ENCODE peak calls at places on chromosomes 3 and 15, in five cellular contexts. One of them, this sample, is unnamed.

GRCh38 chr15:88344786-88345185 is 88.2 kb upstream of the NTRK3 start:
- DNase-seq in uterus: no peak
- DNase-seq in body of pancreas: no peak
- DNase-seq in stomach: no peak
- DNase-seq in IMR-90: no peak
- DNase-seq in this sample: no peak

GRCh38 chr3:80192871-80193270 is 425.1 kb upstream of the ROBO1 start:
- DNase-seq in IMR-90: no peak
- DNase-seq in uterus: no peak
- DNase-seq in stomach: no peak
- DNase-seq in body of pancreas: no peak
- DNase-seq in this sample: no peak

GRCh38 chr15:31930967-31931366 is 99.3 kb upstream of the CHRNA7 start:
- DNase-seq in IMR-90: no peak
- DNase-seq in uterus: no peak
- DNase-seq in stomach: no peak
- DNase-seq in body of pancreas: no peak
- DNase-seq in this sample: no peak

GRCh38 chr15:70493787-70494514 is 269.4 kb downstream of the UACA start:
- DNase-seq in stomach: no peak
- DNase-seq in uterus: no peak
- DNase-seq in body of pancreas: no peak
- DNase-seq in IMR-90: peak; percentile 30
- DNase-seq in this sample: no peak

GRCh38 chr15:74967670-74968069 is 11.1 kb upstream of the RPP25 start:
- DNase-seq in uterus: no peak
- DNase-seq in IMR-90: no peak
- DNase-seq in stomach: no peak
- DNase-seq in body of pancreas: no peak
- DNase-seq in this sample: no peak

GRCh38 chr3:133414021-133414392 is 14.2 kb downstream of the BFSP2 start:
- DNase-seq in stomach: no peak
- DNase-seq in body of pancreas: no peak
- DNase-seq in uterus: no peak
- DNase-seq in IMR-90: no peak
- DNase-seq in this sample: no peak

GRCh38 chr3:157810924-157811718 is 295.1 kb downstream of the SHOX2 start:
- DNase-seq in body of pancreas: no peak
- DNase-seq in IMR-90: no peak
- DNase-seq in stomach: no peak
- DNase-seq in uterus: no peak
- DNase-seq in this sample: no peak

GRCh38 chr3:48715179-48715800 is 1.7 kb downstream of the IP6K2 start:
- DNase-seq in body of pancreas: no peak
- DNase-seq in stomach: no peak
- DNase-seq in uterus: no peak
- DNase-seq in IMR-90: peak; percentile 69
- DNase-seq in this sample: no peak

GRCh38 chr3:42507252-42507651 is 4.8 kb downstream of the VIPR1 start:
- DNase-seq in stomach: peak; percentile 79
- DNase-seq in IMR-90: no peak
- DNase-seq in body of pancreas: peak; percentile 63
- DNase-seq in uterus: no peak
- DNase-seq in this sample: peak; percentile 81

GRCh38 chr3:139284221-139284620 is 59.6 kb upstream of the MRPS22 start:
- DNase-seq in body of pancreas: no peak
- DNase-seq in uterus: no peak
- DNase-seq in stomach: no peak
- DNase-seq in IMR-90: peak; percentile 41
- DNase-seq in this sample: peak; percentile 20

GRCh38 chr3:157436583-157437300 is at the start of gene PTX3:
- DNase-seq in IMR-90: peak; percentile 94
- DNase-seq in body of pancreas: peak; percentile 40
- DNase-seq in uterus: peak; percentile 26
- DNase-seq in stomach: no peak
- DNase-seq in this sample: no peak

GRCh38 chr3:169002689-169003088 is 660.8 kb downstream of the MECOM start:
- DNase-seq in IMR-90: no peak
- DNase-seq in stomach: no peak
- DNase-seq in body of pancreas: no peak
- DNase-seq in uterus: no peak
- DNase-seq in this sample: no peak

GRCh38 chr3:11583226-11583625 is 60.5 kb downstream of the VGLL4 start:
- DNase-seq in IMR-90: peak; percentile 41
- DNase-seq in stomach: no peak
- DNase-seq in uterus: no peak
- DNase-seq in body of pancreas: no peak
- DNase-seq in this sample: no peak

GRCh38 chr3:106423321-106424225 is 554.8 kb upstream of the CBLB start:
- DNase-seq in body of pancreas: no peak
- DNase-seq in IMR-90: no peak
- DNase-seq in uterus: no peak
- DNase-seq in stomach: no peak
- DNase-seq in this sample: no peak

GRCh38 chr3:168834558-168834957 is 738.8 kb upstream of the GOLIM4 start:
- DNase-seq in stomach: no peak
- DNase-seq in uterus: no peak
- DNase-seq in IMR-90: no peak
- DNase-seq in body of pancreas: no peak
- DNase-seq in this sample: no peak

GRCh38 chr15:83077487-83078230 is 10.6 kb upstream of the BTBD1 start:
- DNase-seq in uterus: no peak
- DNase-seq in body of pancreas: no peak
- DNase-seq in stomach: no peak
- DNase-seq in IMR-90: no peak
- DNase-seq in this sample: no peak

GRCh38 chr3:35966629-35967464 is 327.5 kb downstream of the ARPP21 start:
- DNase-seq in IMR-90: no peak
- DNase-seq in uterus: no peak
- DNase-seq in stomach: no peak
- DNase-seq in body of pancreas: no peak
- DNase-seq in this sample: no peak

GRCh38 chr3:102235679-102236078 is 199.1 kb upstream of the ZPLD1 start:
- DNase-seq in IMR-90: peak; percentile 27
- DNase-seq in stomach: no peak
- DNase-seq in uterus: no peak
- DNase-seq in body of pancreas: no peak
- DNase-seq in this sample: no peak

GRCh38 chr15:60751985-60752952 is 273.3 kb upstream of the ICE2 start:
- DNase-seq in IMR-90: peak; percentile 85
- DNase-seq in stomach: peak; percentile 35
- DNase-seq in body of pancreas: peak; percentile 59
- DNase-seq in uterus: peak; percentile 47
- DNase-seq in this sample: no peak

GRCh38 chr15:39495871-39496459 is 84.9 kb upstream of the THBS1 start:
- DNase-seq in uterus: no peak
- DNase-seq in stomach: no peak
- DNase-seq in IMR-90: peak; percentile 52
- DNase-seq in body of pancreas: no peak
- DNase-seq in this sample: no peak

GRCh38 chr15:90877996-90878395 is 6.3 kb upstream of the FES start:
- DNase-seq in uterus: no peak
- DNase-seq in body of pancreas: no peak
- DNase-seq in IMR-90: no peak
- DNase-seq in stomach: no peak
- DNase-seq in this sample: no peak

GRCh38 chr3:13040381-13041074 is 32.7 kb downstream of the IQSEC1 start:
- DNase-seq in body of pancreas: no peak
- DNase-seq in uterus: no peak
- DNase-seq in IMR-90: no peak
- DNase-seq in stomach: no peak
- DNase-seq in this sample: peak; percentile 62

GRCh38 chr3:52069891-52070290 is 13.5 kb upstream of the DUSP7 start:
- DNase-seq in IMR-90: no peak
- DNase-seq in uterus: no peak
- DNase-seq in body of pancreas: no peak
- DNase-seq in stomach: no peak
- DNase-seq in this sample: no peak

GRCh38 chr3:33063651-33064051 is 33.3 kb downstream of the GLB1 start:
- DNase-seq in body of pancreas: no peak
- DNase-seq in stomach: no peak
- DNase-seq in uterus: no peak
- DNase-seq in IMR-90: peak; percentile 23
- DNase-seq in this sample: no peak

GRCh38 chr3:24640330-24640877 is 145.8 kb upstream of the THRB start:
- DNase-seq in uterus: no peak
- DNase-seq in body of pancreas: peak; percentile 10
- DNase-seq in IMR-90: no peak
- DNase-seq in stomach: no peak
- DNase-seq in this sample: no peak

GRCh38 chr3:197460002-197460401 is 95.8 kb downstream of the BDH1 start:
- DNase-seq in stomach: no peak
- DNase-seq in body of pancreas: no peak
- DNase-seq in IMR-90: no peak
- DNase-seq in uterus: no peak
- DNase-seq in this sample: no peak

GRCh38 chr3:138195491-138195890 is 8.4 kb downstream of the ARMC8 start:
- DNase-seq in IMR-90: no peak
- DNase-seq in body of pancreas: no peak
- DNase-seq in uterus: no peak
- DNase-seq in stomach: no peak
- DNase-seq in this sample: no peak

GRCh38 chr3:112086018-112086854 is at the start of gene C3orf52:
- DNase-seq in body of pancreas: peak; percentile 95
- DNase-seq in uterus: peak; percentile 58
- DNase-seq in IMR-90: peak; percentile 76
- DNase-seq in stomach: peak; percentile 94
- DNase-seq in this sample: peak; percentile 93
- TF ChIP-seq POLR2A in body of pancreas: peak; percentile 98
- TF ChIP-seq POLR2A in uterus: no peak
- TF ChIP-seq POLR2A in IMR-90: peak; percentile 87
- TF ChIP-seq POLR2A in stomach: no peak
- TF ChIP-seq POLR2A in this sample: peak; percentile 86

GRCh38 chr15:63221346-63221745 is 31.9 kb downstream of the RAB8B start:
- DNase-seq in IMR-90: peak; percentile 37
- DNase-seq in body of pancreas: no peak
- DNase-seq in stomach: no peak
- DNase-seq in uterus: peak; percentile 50
- DNase-seq in this sample: peak; percentile 61

GRCh38 chr15:63218114-63218808 is 28.9 kb downstream of the RAB8B start:
- DNase-seq in stomach: no peak
- DNase-seq in body of pancreas: no peak
- DNase-seq in uterus: no peak
- DNase-seq in IMR-90: peak; percentile 73
- DNase-seq in this sample: no peak

GRCh38 chr15:63223463-63223862 is 34.1 kb downstream of the RAB8B start:
- DNase-seq in IMR-90: no peak
- DNase-seq in stomach: no peak
- DNase-seq in body of pancreas: no peak
- DNase-seq in uterus: no peak
- DNase-seq in this sample: no peak

GRCh38 chr15:63219196-63219719 is 29.9 kb downstream of the RAB8B start:
- DNase-seq in stomach: no peak
- DNase-seq in uterus: no peak
- DNase-seq in body of pancreas: no peak
- DNase-seq in IMR-90: no peak
- DNase-seq in this sample: no peak
- H3K4me1 ChIP-seq in stomach: peaks cover 31% of the 10 kb centered on the region
- H3K4me1 ChIP-seq in uterus: no peaks in the 10 kb centered on the region
- H3K4me1 ChIP-seq in body of pancreas: no peaks in the 10 kb centered on the region
- H3K4me1 ChIP-seq in IMR-90: peaks cover 2% of the 10 kb centered on the region
- H3K4me1 ChIP-seq in this sample: no peaks in the 10 kb centered on the region

GRCh38 chr3:127671523-127672428 is 976 bp upstream of the ABTB1 start:
- DNase-seq in body of pancreas: peak; percentile 27
- DNase-seq in IMR-90: no peak
- DNase-seq in stomach: peak; percentile 29
- DNase-seq in uterus: no peak
- DNase-seq in this sample: peak; percentile 37
- TF ChIP-seq POLR2A in body of pancreas: no peak
- TF ChIP-seq POLR2A in IMR-90: no peak
- TF ChIP-seq POLR2A in stomach: no peak
- TF ChIP-seq POLR2A in uterus: no peak
- TF ChIP-seq POLR2A in this sample: no peak

DNA sequence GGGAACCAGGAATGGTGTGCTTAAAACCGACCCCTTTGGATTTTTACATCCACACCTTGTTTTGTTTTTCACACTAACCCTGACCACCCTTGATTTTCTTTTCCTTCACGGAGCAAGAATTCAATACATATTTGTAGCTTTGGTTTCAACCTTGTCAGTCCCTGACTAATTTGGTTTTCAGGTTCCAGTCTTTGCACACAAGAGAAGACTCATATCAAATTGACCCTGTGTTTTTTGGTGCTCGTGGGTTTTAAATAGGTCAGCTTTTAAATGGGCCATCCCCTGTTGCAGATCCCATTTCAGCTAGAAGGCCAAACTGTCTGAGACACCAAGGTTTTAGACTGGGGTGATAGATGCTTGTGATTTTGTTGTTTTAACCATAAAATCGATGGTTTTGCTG is 26.4 kb downstream of the ANP32A start:
- DNase-seq in IMR-90: no peak
- DNase-seq in body of pancreas: no peak
- DNase-seq in uterus: no peak
- DNase-seq in stomach: no peak
- DNase-seq in this sample: no peak
- H3K4me1 ChIP-seq in IMR-90: peaks cover 20% of the 10 kb centered on the region
- H3K4me1 ChIP-seq in body of pancreas: peaks cover 71% of the 10 kb centered on the region
- H3K4me1 ChIP-seq in uterus: peaks cover 10% of the 10 kb centered on the region
- H3K4me1 ChIP-seq in stomach: peaks cover 98% of the 10 kb centered on the region
- H3K4me1 ChIP-seq in this sample: peaks cover 30% of the 10 kb centered on the region

GRCh38 chr15:73633111-73633990 is at the start of gene NPTN:
- DNase-seq in uterus: peak; percentile 98
- DNase-seq in stomach: peak; percentile 99
- DNase-seq in IMR-90: peak; percentile 96
- DNase-seq in body of pancreas: peak; percentile 99
- DNase-seq in this sample: peak; percentile 99
- TF ChIP-seq POLR2A in uterus: peak; percentile 78
- TF ChIP-seq POLR2A in stomach: peak; percentile 5
- TF ChIP-seq POLR2A in IMR-90: peak; percentile 85
- TF ChIP-seq POLR2A in body of pancreas: peak; percentile 59
- TF ChIP-seq POLR2A in this sample: peak; percentile 79

GRCh38 chr15:76057332-76058000 is 2.3 kb upstream of the TMEM266 start:
- DNase-seq in uterus: no peak
- DNase-seq in stomach: peak; percentile 28
- DNase-seq in body of pancreas: peak; percentile 58
- DNase-seq in IMR-90: peak; percentile 22
- DNase-seq in this sample: peak; percentile 55
- H3K4me1 ChIP-seq in uterus: peaks cover 4% of the 10 kb centered on the region
- H3K4me1 ChIP-seq in stomach: peaks cover 29% of the 10 kb centered on the region
- H3K4me1 ChIP-seq in body of pancreas: peaks cover 30% of the 10 kb centered on the region
- H3K4me1 ChIP-seq in IMR-90: peaks cover 1% of the 10 kb centered on the region
- H3K4me1 ChIP-seq in this sample: peaks cover 6% of the 10 kb centered on the region

GRCh38 chr3:29701326-29701983 is 420.6 kb downstream of the RBMS3 start:
- DNase-seq in uterus: no peak
- DNase-seq in IMR-90: no peak
- DNase-seq in stomach: no peak
- DNase-seq in body of pancreas: no peak
- DNase-seq in this sample: no peak

GRCh38 chr3:29711255-29711771 is 430.4 kb downstream of the RBMS3 start:
- DNase-seq in IMR-90: no peak
- DNase-seq in stomach: no peak
- DNase-seq in body of pancreas: no peak
- DNase-seq in uterus: peak; percentile 39
- DNase-seq in this sample: no peak

GRCh38 chr3:29708884-29709283 is 428.0 kb downstream of the RBMS3 start:
- DNase-seq in body of pancreas: no peak
- DNase-seq in IMR-90: no peak
- DNase-seq in stomach: no peak
- DNase-seq in uterus: no peak
- DNase-seq in this sample: no peak

GRCh38 chr3:29705906-29706507 is 425.1 kb downstream of the RBMS3 start:
- DNase-seq in IMR-90: no peak
- DNase-seq in body of pancreas: no peak
- DNase-seq in stomach: no peak
- DNase-seq in uterus: no peak
- DNase-seq in this sample: no peak
- TF ChIP-seq POLR2A in IMR-90: no peak
- TF ChIP-seq POLR2A in body of pancreas: no peak
- TF ChIP-seq POLR2A in stomach: no peak
- TF ChIP-seq POLR2A in uterus: no peak
- TF ChIP-seq POLR2A in this sample: no peak